ENCODE peak calls at places on chromosomes 3 and 15, in five cellular contexts. C is GM12878, B is SK-N-SH, L is K562, I is HCT116. V is an unnamed sample.

GRCh38 chr15:39605146-39605545 is 24.3 kb downstream of the THBS1 start:
- DNase-seq in L (no peak), I (no peak), B (no peak), C (no peak), V (peak)

GRCh38 chr3:49020335-49021212 is 1.3 kb upstream of the NDUFAF3 start:
- DNase-seq in B (peak), I (no peak), C (no peak), L (peak), V (peak)

GRCh38 chr15:48754011-48754410 is 56.9 kb downstream of the CEP152 start:
- DNase-seq in C (no peak), B (no peak), I (no peak), L (no peak), V (no peak)

GRCh38 chr15:22949074-22949547 is 31.1 kb downstream of the CYFIP1 start:
- DNase-seq in I (no peak), B (peak), C (no peak), L (peak), V (peak)

GRCh38 chr15:82805994-82806406 is at the start of gene FSD2:
- DNase-seq in B (no peak), L (no peak), I (no peak), C (peak), V (no peak)

GRCh38 chr15:72475674-72476073 is 1.5 kb downstream of the ARIH1 start:
- DNase-seq in B (no peak), L (no peak), I (no peak), C (no peak), V (no peak)

GRCh38 chr3:109234300-109234699 is 82.0 kb downstream of the DPPA2 start:
- DNase-seq in L (no peak), I (no peak), B (no peak), C (no peak), V (no peak)

GRCh38 chr15:87401986-87402385 is 854.6 kb downstream of the NTRK3 start:
- DNase-seq in I (no peak), B (no peak), L (no peak), C (no peak), V (no peak)

GRCh38 chr15:62997441-62997840 is 45.1 kb upstream of the TPM1 start:
- DNase-seq in I (no peak), B (no peak), L (no peak), C (no peak), V (no peak)

GRCh38 chr15:82750831-82751181 is 41.1 kb upstream of the AP3B2 start:
- DNase-seq in B (peak), L (no peak), I (no peak), C (peak), V (peak)

DNA sequence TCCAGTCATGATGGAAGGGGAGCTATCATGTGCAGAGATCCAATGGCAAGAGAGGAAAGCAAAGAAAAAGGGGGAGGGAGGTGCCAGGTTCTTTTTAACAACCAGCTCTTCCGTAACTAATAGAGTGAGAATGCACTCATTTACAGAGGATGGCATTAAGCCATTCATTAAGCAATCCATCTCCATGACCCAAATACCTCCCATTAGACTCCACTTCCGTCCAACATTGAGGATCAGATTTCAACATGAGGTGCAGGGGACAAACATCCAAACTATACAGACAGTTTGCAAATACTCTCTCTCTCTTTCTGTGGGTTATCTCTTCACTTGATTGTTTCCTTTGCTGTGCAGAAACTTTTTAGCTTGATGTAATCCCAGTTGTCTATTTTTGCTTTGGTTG is 21.2 kb downstream of the ZDHHC23 start:
- DNase-seq in I (no peak), C (no peak), L (no peak), B (no peak), V (peak)
- TF ChIP-seq JUND in I (no peak), C (no peak), L (no peak), B (no peak), V (no peak)

GRCh38 chr3:105615814-105616213 is 249.1 kb downstream of the ALCAM start:
- DNase-seq in C (no peak), L (no peak), B (no peak), I (no peak), V (no peak)
- TF ChIP-seq JUND in C (no peak), L (no peak), B (no peak), I (no peak), V (no peak)

DNA sequence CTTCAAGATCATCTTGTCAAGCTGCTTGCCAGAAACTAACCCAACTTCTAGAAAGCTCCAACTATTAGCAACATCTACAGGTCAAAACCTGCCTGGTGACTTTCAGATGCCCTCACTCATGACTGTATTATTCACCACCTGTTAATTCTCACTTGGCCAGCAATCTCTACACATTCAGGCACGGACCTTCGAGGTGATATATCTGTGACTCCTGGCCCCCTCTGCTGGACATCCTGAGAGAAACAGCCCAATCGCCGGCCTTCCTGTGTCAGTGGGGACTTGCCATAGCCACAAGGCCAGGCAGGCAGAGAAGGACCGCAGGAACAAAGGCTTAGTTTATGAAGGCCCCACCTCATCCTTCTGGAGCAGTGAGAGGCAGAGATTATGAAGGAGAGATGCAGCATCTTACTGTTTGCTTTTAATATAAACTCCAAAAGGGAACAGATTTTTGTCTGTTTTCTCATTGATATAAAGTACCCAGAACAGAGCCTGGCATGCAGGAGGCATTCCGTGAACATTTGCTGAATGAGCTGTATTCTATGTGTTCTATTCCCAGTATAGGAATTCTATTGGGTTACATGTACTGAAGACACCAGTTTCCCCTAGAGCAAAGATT is 24.4 kb upstream of the OCA2 start:
- DNase-seq in C (no peak), B (peak), I (peak), L (peak), V (peak)
- TF ChIP-seq JUND in C (no peak), B (no peak), I (no peak), L (no peak), V (no peak)

GRCh38 chr3:155411500-155412223 is 118.2 kb upstream of the STRIT1 start:
- DNase-seq in I (no peak), L (no peak), C (no peak), B (no peak), V (peak)
- TF ChIP-seq JUND in I (no peak), L (no peak), C (no peak), B (no peak), V (no peak)

GRCh38 chr15:58474741-58475323 is 43.0 kb downstream of the LIPC start:
- DNase-seq in B (no peak), L (no peak), C (no peak), I (no peak), V (no peak)

GRCh38 chr15:58473720-58474119 is 41.9 kb downstream of the LIPC start:
- DNase-seq in C (peak), B (no peak), I (no peak), L (no peak), V (no peak)

GRCh38 chr15:58471341-58471740 is 39.5 kb downstream of the LIPC start:
- DNase-seq in L (no peak), I (no peak), B (no peak), C (no peak), V (no peak)

GRCh38 chr15:58472221-58472620 is 40.4 kb downstream of the LIPC start:
- DNase-seq in C (no peak), B (no peak), L (no peak), I (no peak), V (no peak)

GRCh38 chr15:58472821-58473581 is 41.2 kb downstream of the LIPC start:
- DNase-seq in C (no peak), B (no peak), L (no peak), I (no peak), V (no peak)
- TF ChIP-seq JUND in C (no peak), B (no peak), L (no peak), I (no peak), V (no peak)

GRCh38 chr3:55203006-55203405 is 275.1 kb upstream of the LRTM1 start:
- DNase-seq in L (no peak), C (no peak), I (no peak), B (no peak), V (no peak)
- TF ChIP-seq JUND in L (no peak), C (no peak), I (no peak), B (no peak), V (no peak)

DNA sequence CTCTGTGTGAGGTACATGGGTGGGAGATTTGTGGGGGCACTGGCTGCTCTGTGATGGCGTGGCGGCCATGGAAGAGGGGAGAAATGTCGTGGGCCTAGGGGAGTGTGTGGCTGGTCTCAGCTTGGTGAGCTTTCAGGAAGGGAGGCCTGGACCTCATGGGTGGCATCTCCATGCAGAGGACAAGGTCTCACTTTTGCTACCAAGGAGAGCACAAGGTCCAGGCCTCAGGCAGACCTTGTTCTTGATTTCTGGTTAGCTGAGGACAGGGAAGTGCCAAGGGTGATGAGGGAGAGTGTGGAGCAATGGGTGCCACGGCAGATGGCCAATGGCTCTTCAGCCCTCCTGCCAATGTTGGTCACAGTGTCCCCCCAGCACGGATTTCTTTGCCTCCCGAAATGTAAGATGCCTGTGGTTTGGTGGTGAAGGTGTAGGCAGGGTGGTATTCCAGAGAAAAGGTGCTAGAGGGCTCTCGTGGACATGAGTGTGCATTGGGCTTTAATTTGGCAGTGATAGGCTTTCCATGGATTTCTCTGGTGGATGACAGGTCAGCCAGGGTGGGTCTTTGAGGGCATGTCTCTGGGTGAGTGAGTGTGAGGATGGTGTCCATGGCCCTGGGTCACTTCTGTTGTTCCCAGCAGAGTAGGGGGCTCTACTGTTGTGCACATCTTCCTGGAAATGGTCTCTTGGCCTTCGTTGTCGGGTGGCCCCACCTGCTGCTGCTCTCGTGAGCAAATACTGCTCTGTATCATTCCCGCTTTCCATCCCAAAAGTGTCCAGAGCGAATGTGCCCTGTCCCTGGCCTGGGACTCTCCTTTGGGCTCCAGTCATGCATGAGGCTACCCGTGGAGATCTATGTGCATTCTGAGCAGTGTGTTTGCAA is 108.0 kb downstream of the SNRPN start:
- DNase-seq in I (no peak), C (no peak), B (no peak), L (no peak), V (no peak)
- TF ChIP-seq JUND in I (no peak), C (no peak), B (no peak), L (no peak), V (no peak)